ENCODE peak calls at places on chromosomes 13 and 19, in six cellular contexts. D is COR-L47; I is ELR; H is body of pancreas; Z is stimulated activated CD4-positive, alpha-beta T cell treated with anti-CD3 and anti-CD28 coated beads, Interleukin-15, amount 100 ng/mL, for 1 hour; P is NT2/D1. N is an unnamed sample.

GRCh38 chr13:65260938-65261880 is 1968.9 kb downstream of the PCDH9 start:
- DNase-seq in D (no peak), I (peak), H (no peak), Z (no peak), P (no peak), N (no peak)

GRCh38 chr19:47019431-47020041 is at the start of gene NPAS1:
- DNase-seq in D (no peak), I (no peak), H (no peak), Z (no peak), P (no peak), N (no peak)

GRCh38 chr19:35143231-35143715 is at the start of gene FXYD7:
- DNase-seq in D (no peak), I (no peak), H (no peak), Z (no peak), P (no peak), N (no peak)

GRCh38 chr13:105410602-105411001 is 1124.9 kb downstream of the EFNB2 start:
- DNase-seq in D (no peak), I (peak), H (peak), Z (no peak), P (peak), N (no peak)

GRCh38 chr19:16447015-16447384 is 24.8 kb downstream of the EPS15L1 start:
- DNase-seq in D (no peak), I (peak), H (peak), Z (no peak), P (no peak), N (peak)

GRCh38 chr13:111265701-111266035 is 54.8 kb upstream of the TEX29 start:
- DNase-seq in D (no peak), I (no peak), H (no peak), Z (no peak), P (no peak), N (no peak)

GRCh38 chr19:52963229-52963760 is 614 bp upstream of the ZNF816 start:
- DNase-seq in D (no peak), I (peak), H (peak), Z (no peak), P (no peak), N (no peak)

GRCh38 chr19:32421589-32422361 is 16.2 kb downstream of the DPY19L3 start:
- DNase-seq in D (no peak), I (no peak), H (no peak), Z (no peak), P (no peak), N (peak)

GRCh38 chr19:3945838-3946237 is 13.0 kb downstream of the NMRK2 start:
- DNase-seq in D (no peak), I (no peak), H (no peak), Z (no peak), P (no peak), N (no peak)

GRCh38 chr19:45250216-45250831 is 747 bp upstream of the MARK4 start:
- DNase-seq in D (no peak), I (no peak), H (no peak), Z (no peak), P (no peak), N (no peak)

GRCh38 chr13:51006067-51006800 is 96.6 kb downstream of the RNASEH2B start:
- DNase-seq in D (no peak), I (no peak), H (no peak), Z (no peak), P (no peak), N (no peak)

GRCh38 chr13:19910336-19911072 is 47.1 kb upstream of the ZMYM5 start:
- DNase-seq in D (no peak), I (peak), H (no peak), Z (no peak), P (no peak), N (no peak)

GRCh38 chr19:42465827-42466280 is 23.1 kb upstream of the CXCL17 start:
- DNase-seq in D (no peak), I (no peak), H (no peak), Z (no peak), P (no peak), N (peak)

N was measured in OCI-LY7.